ENCODE peak calls at places on chromosomes 11 and 22, in ten cellular contexts. R, Z, N, W, P, L, Q, M, F and V are unnamed samples.

GRCh38 chr22:30420401-30421178 is 5.0 kb upstream of the MTFP1 start:
- DNase-seq in P (no peak), N (peak), R (no peak), W (no peak), F (no peak), Z (no peak), M (no peak), L (no peak), Q (no peak), V (no peak)

GRCh38 chr11:68838572-68838964 is 3.1 kb downstream of the CPT1A start:
- DNase-seq in Z (no peak), P (no peak), F (no peak), N (peak), M (no peak), L (no peak), R (no peak), Q (peak), W (no peak), V (no peak)

GRCh38 chr22:38802671-38803121 is 8.8 kb upstream of the DNAL4 start:
- DNase-seq in N (peak), R (no peak), W (peak), L (peak), Z (no peak), M (no peak), P (no peak), F (peak), Q (peak), V (no peak)

GRCh38 chr11:131904756-131905155 is 534.3 kb downstream of the NTM start:
- DNase-seq in W (peak), L (no peak), R (no peak), F (no peak), P (no peak), M (no peak), Z (no peak), N (no peak), Q (no peak), V (no peak)

GRCh38 chr11:31798057-31799035 is 12.8 kb downstream of the PAX6 start:
- DNase-seq in P (no peak), R (peak), F (no peak), W (peak), L (no peak), M (no peak), Q (peak), Z (peak), N (no peak), V (peak)

GRCh38 chr11:122737951-122738693 is 82.6 kb downstream of the UBASH3B start:
- DNase-seq in Q (no peak), L (no peak), N (no peak), F (no peak), Z (no peak), W (peak), M (no peak), P (no peak), R (no peak), V (no peak)

GRCh38 chr11:108965602-108966001 is 300.7 kb downstream of the DDX10 start:
- DNase-seq in W (no peak), L (no peak), N (no peak), F (no peak), M (no peak), R (no peak), P (no peak), Z (no peak), Q (no peak), V (no peak)

GRCh38 chr11:111378773-111379499 is at the start of gene POU2AF1:
- DNase-seq in L (no peak), Z (peak), R (no peak), N (no peak), P (no peak), W (no peak), Q (no peak), M (no peak), F (no peak), V (peak)

GRCh38 chr11:86940122-86940777 is 14.9 kb downstream of the FZD4 start:
- DNase-seq in M (no peak), Z (no peak), L (peak), F (no peak), P (no peak), N (no peak), W (no peak), Q (peak), R (no peak), V (no peak)

GRCh38 chr11:48307760-48308386 is 1.9 kb downstream of the OR4S1 start:
- DNase-seq in L (peak), Z (no peak), Q (no peak), W (peak), N (peak), R (peak), M (peak), F (peak), P (peak), V (peak)

GRCh38 chr22:26210390-26210789 is 41.1 kb downstream of the SEZ6L start:
- DNase-seq in W (no peak), L (no peak), Z (no peak), M (no peak), N (no peak), F (no peak), R (no peak), P (no peak), Q (no peak), V (no peak)

GRCh38 chr22:37317698-37318210 is 35.4 kb downstream of the CYTH4 start:
- DNase-seq in Q (no peak), W (no peak), Z (peak), L (no peak), N (no peak), M (no peak), R (no peak), F (no peak), P (no peak), V (no peak)

GRCh38 chr22:45867118-45867905 is 109.7 kb downstream of the WNT7B start:
- DNase-seq in Z (peak), R (peak), L (peak), N (no peak), W (peak), Q (peak), F (peak), P (no peak), M (peak), V (peak)

GRCh38 chr11:73140213-73141030 is 1.7 kb downstream of the FCHSD2 start:
- DNase-seq in W (peak), N (peak), F (peak), P (no peak), M (peak), Q (no peak), L (peak), Z (peak), R (peak), V (peak)

GRCh38 chr11:9651899-9652748 is 11.8 kb upstream of the SWAP70 start:
- DNase-seq in L (no peak), F (no peak), M (no peak), N (no peak), W (no peak), R (no peak), Z (no peak), Q (no peak), P (no peak), V (no peak)

DNA sequence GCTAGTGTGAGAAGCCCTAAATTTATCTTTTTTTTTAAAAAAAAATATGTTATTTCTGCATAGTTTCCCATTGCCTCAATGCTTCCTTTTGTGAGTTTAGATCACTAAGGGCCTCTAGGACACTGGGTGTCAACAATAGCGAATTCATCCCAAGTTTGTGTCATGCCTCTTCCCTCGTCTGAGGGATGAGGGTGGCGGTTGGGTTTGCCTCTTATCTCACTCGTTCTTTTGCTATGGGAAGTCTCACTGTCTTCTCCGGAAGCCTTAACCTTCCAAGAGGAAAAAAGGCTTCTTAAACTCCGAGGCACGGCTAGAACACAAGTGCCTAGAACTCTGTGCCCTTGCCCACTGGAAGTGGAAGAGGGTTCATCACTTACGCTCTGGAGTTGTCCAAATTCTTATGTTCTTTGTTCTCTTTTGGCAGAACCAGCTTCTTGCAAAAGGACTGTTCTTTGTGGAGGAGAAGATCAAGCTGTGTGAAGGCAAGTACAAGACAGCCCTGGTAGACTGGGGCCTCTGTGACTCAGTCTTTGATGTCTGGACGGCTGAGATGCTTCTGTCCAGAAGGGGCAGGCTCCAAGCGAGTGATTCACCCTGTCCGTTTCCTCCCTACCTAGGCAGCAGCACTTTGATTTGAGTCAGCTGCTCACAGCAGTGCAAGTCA is 78.5 kb downstream of the TRAF6 start:
- DNase-seq in R (no peak), P (no peak), Q (no peak), N (peak), L (peak), F (no peak), Z (no peak), W (peak), M (no peak), V (no peak)
- TF ChIP-seq CTCF in R (no peak), P (no peak), Q (no peak), N (no peak), L (no peak), F (no peak), Z (no peak), W (no peak), M (no peak), V (no peak)

GRCh38 chr11:2825261-2825885 is 60.2 kb downstream of the CDKN1C start:
- DNase-seq in L (peak), W (no peak), M (no peak), P (no peak), R (peak), Z (peak), F (peak), N (peak), Q (peak), V (no peak)
- TF ChIP-seq CTCF in L (no peak), W (no peak), M (no peak), P (no peak), R (no peak), Z (no peak), F (no peak), N (peak), Q (no peak), V (no peak)

DNA sequence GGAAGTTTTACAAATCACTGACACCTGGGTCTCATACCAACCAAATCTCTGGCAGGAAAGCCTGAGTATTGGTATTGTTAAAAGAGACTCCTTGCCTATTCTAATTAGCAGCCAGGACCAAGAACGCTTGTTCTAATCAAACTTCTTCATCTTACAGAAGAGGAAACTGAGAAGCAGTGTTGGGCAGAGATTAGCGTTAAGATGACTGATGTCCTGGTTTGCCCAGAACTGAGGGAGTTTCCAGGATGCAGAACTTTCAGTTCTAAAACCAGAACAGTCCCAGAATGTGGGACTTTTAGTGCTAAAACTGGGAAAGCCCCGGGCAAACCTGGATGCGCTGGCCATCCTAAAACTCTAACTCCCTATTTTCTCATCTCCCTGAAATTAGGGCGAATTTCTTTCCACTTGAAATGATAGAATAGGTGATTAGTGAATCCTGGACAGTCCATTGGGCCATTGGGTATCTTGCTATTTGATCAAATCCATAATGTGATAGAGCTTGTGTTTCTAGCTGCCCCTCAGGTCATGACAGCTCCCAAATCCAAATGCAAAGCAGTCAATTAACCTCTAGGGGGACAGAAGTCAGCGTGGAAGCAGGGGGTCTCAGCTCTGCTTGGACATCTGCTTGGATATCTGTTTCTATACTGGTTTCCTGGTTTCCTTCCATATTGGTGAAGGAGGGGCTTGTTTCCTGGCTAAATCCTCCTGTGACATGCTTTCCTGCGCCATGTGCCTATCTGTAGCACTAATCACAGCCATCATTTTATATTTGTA is 16.0 kb upstream of the TMPRSS13 start:
- DNase-seq in R (no peak), Z (no peak), F (no peak), P (no peak), L (peak), Q (no peak), N (no peak), W (peak), M (no peak), V (peak)
- TF ChIP-seq CTCF in R (peak), Z (no peak), F (no peak), P (peak), L (no peak), Q (peak), N (no peak), W (peak), M (peak), V (no peak)

GRCh38 chr11:57544566-57544965 is 7.2 kb downstream of the SMTNL1 start:
- DNase-seq in M (no peak), F (no peak), W (no peak), L (no peak), Z (no peak), Q (no peak), N (no peak), R (no peak), P (no peak), V (no peak)
- TF ChIP-seq CTCF in M (no peak), F (no peak), W (no peak), L (no peak), Z (no peak), Q (no peak), N (no peak), R (no peak), P (no peak), V (no peak)

DNA sequence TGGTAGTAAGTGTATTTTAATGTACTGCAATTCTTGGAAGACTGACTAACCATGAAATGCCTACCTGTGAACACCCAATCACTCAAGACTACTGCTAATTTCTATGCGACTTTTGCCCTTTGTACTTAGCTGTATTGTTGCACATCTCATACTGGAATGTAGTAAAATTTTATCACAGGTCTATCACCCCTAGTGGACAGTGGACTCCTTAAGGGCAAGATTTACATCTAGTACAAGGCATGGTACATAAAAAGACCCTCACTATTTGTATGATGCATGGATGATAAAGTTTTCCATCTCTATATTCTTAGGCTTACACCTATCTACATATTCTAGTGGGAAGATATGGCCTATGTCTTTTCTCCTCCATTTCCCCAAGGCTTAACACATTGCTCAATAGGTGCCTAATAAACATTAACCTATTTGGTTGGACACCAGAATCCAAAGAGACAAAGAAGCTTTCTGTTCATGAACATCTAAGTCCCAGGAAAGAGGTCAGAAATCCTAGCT is 26.1 kb downstream of the SERGEF start:
- DNase-seq in P (no peak), N (no peak), R (no peak), W (no peak), Q (no peak), F (no peak), Z (no peak), L (no peak), M (no peak), V (no peak)
- TF ChIP-seq CTCF in P (peak), N (peak), R (no peak), W (no peak), Q (no peak), F (no peak), Z (no peak), L (no peak), M (peak), V (no peak)

GRCh38 chr11:116422976-116423375 is 349.8 kb downstream of the BUD13 start:
- DNase-seq in Q (no peak), N (no peak), Z (no peak), F (no peak), W (peak), M (no peak), R (peak), P (no peak), L (no peak), V (no peak)
- TF ChIP-seq CTCF in Q (no peak), N (no peak), Z (no peak), F (no peak), W (peak), M (no peak), R (no peak), P (peak), L (no peak), V (no peak)

DNA sequence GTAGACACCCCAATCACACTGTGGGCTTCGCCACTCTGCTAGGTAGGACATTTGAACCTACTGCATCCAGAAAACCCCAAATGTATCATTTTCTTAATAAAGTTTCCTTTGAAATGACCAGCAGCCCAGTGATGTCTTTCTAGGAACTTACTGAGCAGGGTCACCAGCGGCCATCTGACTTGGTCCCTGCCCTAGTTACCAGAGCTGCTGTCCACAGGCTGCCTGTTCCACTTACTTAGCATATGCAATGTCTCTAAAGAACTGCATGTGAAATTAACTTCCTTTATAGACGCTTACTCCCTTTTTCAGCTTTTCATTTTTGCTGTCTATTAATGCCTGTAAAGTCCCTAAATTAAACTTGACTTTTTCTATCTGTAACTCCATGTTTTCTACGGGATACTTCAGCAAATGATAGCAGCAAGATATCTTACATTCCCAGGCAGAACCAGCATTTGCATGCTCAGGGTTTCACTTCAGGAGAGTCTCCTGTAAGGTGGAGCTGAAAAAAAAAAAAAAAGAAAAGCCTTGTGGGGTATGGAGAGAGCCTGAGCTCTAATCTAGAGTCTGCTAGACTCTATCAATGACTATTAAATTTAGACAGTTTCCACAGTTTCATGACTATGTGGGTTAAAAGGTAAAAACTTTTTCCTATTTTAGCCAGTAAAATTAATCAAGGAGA is 125.0 kb downstream of the FAT3 start:
- DNase-seq in M (no peak), R (no peak), Q (no peak), N (no peak), Z (no peak), L (no peak), P (no peak), F (no peak), W (no peak), V (no peak)
- TF ChIP-seq CTCF in M (no peak), R (no peak), Q (no peak), N (no peak), Z (no peak), L (no peak), P (no peak), F (no peak), W (no peak), V (no peak)

GRCh38 chr22:23856721-23857605 is 712 bp upstream of the SLC2A11 start:
- DNase-seq in P (peak), N (peak), F (peak), R (peak), Z (peak), Q (peak), L (no peak), W (peak), M (peak), V (no peak)
- TF ChIP-seq CTCF in P (peak), N (no peak), F (no peak), R (no peak), Z (no peak), Q (no peak), L (no peak), W (no peak), M (peak), V (no peak)

DNA sequence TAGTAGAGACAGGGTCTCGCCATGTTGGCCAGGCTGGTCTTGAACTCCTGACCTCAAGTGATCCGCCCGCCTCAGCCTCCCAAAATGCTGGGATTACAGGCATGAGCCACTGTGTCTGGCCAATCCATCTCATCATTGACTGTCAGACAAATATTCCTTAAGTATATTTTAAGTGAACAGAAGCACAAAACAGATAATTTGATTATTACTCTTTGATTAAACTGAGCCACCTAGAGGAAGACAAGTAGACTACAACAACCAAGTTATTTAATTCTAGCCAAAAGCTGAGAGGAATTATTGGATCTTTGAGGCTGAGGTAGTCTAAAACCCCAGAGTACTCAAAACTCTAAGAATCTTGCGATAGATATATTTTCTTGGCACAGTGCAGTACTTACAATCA is 1.2 kb downstream of the ACRV1 start:
- DNase-seq in W (no peak), M (no peak), F (no peak), L (no peak), Z (no peak), P (no peak), N (no peak), Q (no peak), R (no peak), V (no peak)
- TF ChIP-seq CTCF in W (peak), M (peak), F (no peak), L (no peak), Z (no peak), P (peak), N (no peak), Q (no peak), R (no peak), V (no peak)

GRCh38 chr22:28772633-28773460 is at the start of gene CCDC117:
- DNase-seq in L (peak), N (peak), P (peak), Z (peak), F (peak), R (peak), M (peak), Q (peak), W (peak), V (peak)
- TF ChIP-seq CTCF in L (no peak), N (peak), P (peak), Z (no peak), F (no peak), R (peak), M (peak), Q (peak), W (peak), V (no peak)